ENCODE peak calls at places on chromosomes 2 and 18, in six cellular contexts. N is left ventricle myocardium inferior, M is neural progenitor cell, Q is psoas muscle, P is fibroblast of lung, R is body of pancreas. E is an unnamed sample.

GRCh38 chr2:232203166-232203891 is 175.2 kb upstream of the ALPP start:
- DNase-seq in N (no peak), M (no peak), Q (no peak), P (no peak), R (no peak), E (no peak)

GRCh38 chr2:144402282-144402681 is 117.6 kb downstream of the ZEB2 start:
- DNase-seq in N (peak; percentile 33), M (no peak), Q (no peak), P (peak; percentile 75), R (no peak), E (no peak)

GRCh38 chr2:72291059-72291458 is 143.4 kb upstream of the CYP26B1 start:
- DNase-seq in N (no peak), M (no peak), Q (no peak), P (peak; percentile 22), R (no peak), E (no peak)

GRCh38 chr18:26656944-26657536 is 108.7 kb upstream of the KCTD1 start:
- DNase-seq in N (peak; percentile 83), M (peak; percentile 82), Q (peak; percentile 75), P (peak; percentile 61), R (peak; percentile 82), E (no peak)

GRCh38 chr2:177187631-177188312 is 24.8 kb upstream of the HNRNPA3 start:
- DNase-seq in N (no peak), M (no peak), Q (no peak), P (peak; percentile 87), R (no peak), E (no peak)

GRCh38 chr2:175111200-175111657 is 56.8 kb downstream of the ATF2 start:
- DNase-seq in N (no peak), M (peak; percentile 33), Q (no peak), P (peak; percentile 68), R (no peak), E (no peak)

GRCh38 chr2:1678609-1679008 is 65.7 kb downstream of the PXDN start:
- DNase-seq in N (no peak), M (no peak), Q (no peak), P (no peak), R (no peak), E (no peak)

GRCh38 chr2:136008205-136008865 is 22.9 kb upstream of the DARS1 start:
- DNase-seq in N (peak; percentile 33), M (no peak), Q (peak; percentile 35), P (no peak), R (peak; percentile 12), E (peak; percentile 84)

GRCh38 chr2:241358470-241358869 is 2.4 kb downstream of the FARP2 start:
- DNase-seq in N (no peak), M (no peak), Q (no peak), P (no peak), R (no peak), E (no peak)

GRCh38 chr2:137658433-137658832 is 305.8 kb upstream of the HNMT start:
- DNase-seq in N (no peak), M (no peak), Q (no peak), P (no peak), R (no peak), E (no peak)

GRCh38 chr18:67776929-67777328 is 260.4 kb upstream of the DSEL start:
- DNase-seq in N (no peak), M (no peak), Q (no peak), P (peak; percentile 60), R (no peak), E (no peak)

GRCh38 chr18:78596794-78597193 is 382.8 kb upstream of the SALL3 start:
- DNase-seq in N (no peak), M (no peak), Q (no peak), P (no peak), R (no peak), E (no peak)

GRCh38 chr2:32485399-32485798 is 128.6 kb downstream of the BIRC6 start:
- DNase-seq in N (no peak), M (no peak), Q (no peak), P (peak; percentile 20), R (no peak), E (no peak)

GRCh38 chr2:32484907-32485306 is 128.1 kb downstream of the BIRC6 start:
- DNase-seq in N (no peak), M (no peak), Q (no peak), P (peak; percentile 96), R (no peak), E (no peak)

GRCh38 chr2:32491346-32491745 is 134.5 kb downstream of the BIRC6 start:
- DNase-seq in N (no peak), M (no peak), Q (no peak), P (no peak), R (no peak), E (no peak)

DNA sequence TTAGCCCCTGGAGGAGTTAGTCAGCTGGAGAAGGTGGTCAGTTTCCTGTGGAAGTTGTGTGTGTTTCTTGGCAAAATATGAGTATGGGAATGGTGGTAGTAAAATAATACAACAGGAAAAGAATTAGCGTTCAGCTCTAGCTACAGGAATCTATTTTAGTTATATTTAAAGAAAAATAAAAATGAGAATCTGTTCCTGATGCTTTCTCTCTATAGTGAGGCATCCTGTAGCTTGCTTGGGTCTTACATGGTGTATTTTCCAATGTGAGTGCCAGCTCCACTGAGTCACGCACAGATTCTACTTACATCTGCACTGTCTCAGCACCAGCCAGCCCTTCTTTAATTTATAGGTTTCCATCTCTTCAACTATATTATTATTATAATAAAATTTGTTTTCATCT is 132.2 kb downstream of the BIRC6 start:
- DNase-seq in N (no peak), M (no peak), Q (no peak), P (no peak), R (no peak), E (no peak)
- TF ChIP-seq CTCF in N (no peak), M (no peak), Q (no peak), P (no peak), R (no peak), E (no peak)

GRCh38 chr2:48471048-48471474 is 58.9 kb upstream of the STON1 start:
- DNase-seq in N (no peak), M (peak; percentile 75), Q (no peak), P (peak; percentile 76), R (no peak), E (no peak)
- TF ChIP-seq CTCF in N (peak; percentile 76), M (peak; percentile 93), Q (peak; percentile 62), P (peak; percentile 60), R (peak; percentile 39), E (no peak)

DNA sequence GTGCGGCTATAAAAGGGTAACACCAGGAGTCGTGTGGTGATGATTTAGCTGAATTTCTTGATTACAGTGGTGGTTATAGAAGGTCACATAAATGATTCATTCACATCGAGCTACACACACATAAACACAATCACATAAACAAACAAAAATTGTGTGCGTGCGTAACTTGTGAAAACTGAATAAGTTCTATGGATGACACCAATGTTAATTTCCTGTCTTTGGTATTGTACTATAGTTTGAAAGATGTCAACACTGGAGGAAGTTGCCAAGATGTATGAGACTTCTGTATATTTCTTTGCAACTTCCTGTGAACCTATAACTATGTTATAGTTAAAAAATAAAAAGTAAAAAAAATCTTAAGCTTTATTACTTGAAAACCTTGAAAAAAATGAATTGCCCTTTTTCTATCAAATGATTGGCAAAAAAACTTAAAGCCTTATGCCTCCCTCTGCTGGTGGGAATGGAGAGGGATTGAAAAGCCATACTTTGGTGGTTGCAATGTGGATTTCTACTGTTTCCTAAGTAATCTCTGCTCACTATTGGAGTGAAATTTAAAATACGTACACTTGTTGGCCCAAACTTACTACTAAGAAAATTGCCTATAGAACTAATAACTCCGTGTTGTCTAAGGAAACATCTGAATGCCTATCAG is 227.7 kb downstream of the RPIA start:
- DNase-seq in N (no peak), M (no peak), Q (no peak), P (peak; percentile 23), R (no peak), E (peak; percentile 13)
- TF ChIP-seq CTCF in N (peak; percentile 66), M (no peak), Q (peak; percentile 44), P (peak; percentile 74), R (peak; percentile 58), E (peak; percentile 41)

GRCh38 chr18:33916200-33916599 is 308.5 kb downstream of the NOL4 start:
- DNase-seq in N (no peak), M (peak; percentile 5), Q (no peak), P (no peak), R (no peak), E (no peak)
- TF ChIP-seq CTCF in N (no peak), M (peak; percentile 33), Q (no peak), P (no peak), R (no peak), E (no peak)

DNA sequence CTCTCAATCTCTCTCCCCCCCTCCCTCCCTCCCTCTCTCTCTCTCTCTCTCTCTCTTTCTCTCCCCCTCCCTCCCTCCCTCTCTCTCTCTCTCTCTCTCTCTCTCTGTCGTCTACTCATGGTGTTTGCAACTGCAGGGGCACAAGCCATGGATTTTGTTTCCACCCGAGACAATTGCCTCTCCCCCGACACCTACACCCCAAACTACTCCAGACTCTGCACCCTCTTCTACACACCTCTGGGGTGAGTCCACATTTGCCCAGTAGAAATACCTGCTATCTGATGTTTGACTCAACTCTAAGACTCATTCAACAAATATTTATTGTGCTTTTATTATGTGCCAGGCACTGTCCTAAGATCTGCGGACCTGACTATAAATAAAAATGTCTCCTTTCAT is 93.7 kb downstream of the TMEM17 start:
- DNase-seq in N (no peak), M (no peak), Q (no peak), P (peak; percentile 4), R (no peak), E (no peak)
- TF ChIP-seq CTCF in N (peak; percentile 30), M (peak; percentile 27), Q (no peak), P (no peak), R (no peak), E (no peak)

GRCh38 chr2:128734521-128735295 is 416.0 kb upstream of the HS6ST1 start:
- DNase-seq in N (no peak), M (no peak), Q (peak; percentile 37), P (peak; percentile 68), R (no peak), E (peak; percentile 46)
- TF ChIP-seq CTCF in N (no peak), M (no peak), Q (no peak), P (no peak), R (no peak), E (no peak)